ENCODE peak calls at places on chromosomes 2 and 18, in ten cellular contexts. Z, S, V, L, I, U, E, A, M and H are unnamed samples.

GRCh38 chr2:139411236-139411635 is 631.0 kb upstream of the NXPH2 start:
- DNase-seq in U (no peak), S (no peak), E (no peak), L (no peak), A (no peak), M (no peak), V (no peak), Z (no peak), I (no peak), H (no peak)

GRCh38 chr2:139518276-139518675 is 738.1 kb upstream of the NXPH2 start:
- DNase-seq in A (no peak), M (no peak), L (no peak), U (no peak), V (no peak), I (no peak), S (no peak), E (no peak), Z (no peak), H (no peak)

GRCh38 chr2:228589115-228589514 is 407.6 kb upstream of the SPHKAP start:
- DNase-seq in I (no peak), U (peak), E (no peak), Z (no peak), S (no peak), M (no peak), V (no peak), A (no peak), L (no peak), H (no peak)

GRCh38 chr2:101770672-101771071 is 73.2 kb downstream of the MAP4K4 start:
- DNase-seq in U (peak), M (peak), S (peak), E (no peak), L (no peak), I (no peak), V (peak), Z (no peak), A (peak), H (peak)

GRCh38 chr2:111705711-111706323 is 178.2 kb downstream of the ANAPC1 start:
- DNase-seq in Z (no peak), E (no peak), S (peak), V (peak), A (peak), L (no peak), I (no peak), U (peak), M (peak), H (no peak)

GRCh38 chr2:102439065-102439695 is 16.2 kb downstream of the IL18RAP start:
- DNase-seq in A (peak), E (no peak), I (no peak), S (peak), M (no peak), U (peak), Z (no peak), L (no peak), V (peak), H (no peak)

GRCh38 chr18:79252904-79253633 is 142.7 kb upstream of the NFATC1 start:
- DNase-seq in M (no peak), Z (no peak), U (no peak), S (no peak), A (no peak), V (no peak), I (no peak), L (no peak), E (no peak), H (no peak)

GRCh38 chr2:169732583-169733358 is 861 bp upstream of the KLHL23 start:
- DNase-seq in S (no peak), L (no peak), M (no peak), E (no peak), U (no peak), A (no peak), Z (no peak), V (no peak), I (no peak), H (no peak)

GRCh38 chr2:213147550-213147949 is 3.9 kb downstream of the IKZF2 start:
- DNase-seq in A (no peak), E (no peak), Z (no peak), U (no peak), M (no peak), I (no peak), L (no peak), S (peak), V (no peak), H (no peak)

GRCh38 chr18:66874812-66875474 is 271.1 kb upstream of the CDH19 start:
- DNase-seq in A (no peak), L (no peak), I (no peak), Z (no peak), V (no peak), E (no peak), U (peak), S (no peak), M (no peak), H (no peak)

GRCh38 chr2:42090216-42090615 is 42.4 kb downstream of the PKDCC start:
- DNase-seq in I (no peak), M (no peak), E (no peak), L (no peak), U (no peak), A (no peak), S (no peak), V (no peak), Z (no peak), H (no peak)

GRCh38 chr2:10460366-10460796 is 12.3 kb upstream of the ODC1 start:
- DNase-seq in M (no peak), V (no peak), L (no peak), A (no peak), U (no peak), Z (no peak), I (no peak), E (no peak), S (no peak), H (no peak)

GRCh38 chr2:100293341-100294161 is 28.8 kb downstream of the LONRF2 start:
- DNase-seq in V (no peak), U (peak), Z (no peak), L (no peak), I (no peak), A (no peak), E (no peak), S (no peak), M (no peak), H (no peak)

GRCh38 chr2:177545981-177546600 is 153.5 kb downstream of the AGPS start:
- DNase-seq in V (no peak), Z (no peak), L (no peak), A (no peak), M (no peak), S (no peak), I (no peak), E (no peak), U (no peak), H (no peak)

GRCh38 chr2:39179974-39180960 is 59.4 kb upstream of the SOS1 start:
- DNase-seq in U (no peak), S (no peak), Z (no peak), E (no peak), L (no peak), M (no peak), V (no peak), A (no peak), I (no peak), H (no peak)

GRCh38 chr2:23568257-23569190 is 183.5 kb downstream of the KLHL29 start:
- DNase-seq in U (peak), Z (no peak), V (no peak), A (no peak), S (no peak), L (no peak), I (no peak), M (no peak), E (no peak), H (no peak)

GRCh38 chr2:62329797-62330196 is 133.9 kb downstream of the B3GNT2 start:
- DNase-seq in L (no peak), Z (no peak), S (peak), M (no peak), E (no peak), A (no peak), U (no peak), V (no peak), I (no peak), H (no peak)

GRCh38 chr2:54657664-54658083 is 65.8 kb upstream of the EML6 start:
- DNase-seq in L (peak), I (peak), S (peak), M (peak), V (peak), Z (no peak), E (peak), U (peak), A (peak), H (peak)

GRCh38 chr18:21242141-21243040 is at the start of gene GREB1L:
- DNase-seq in V (peak), S (peak), L (peak), M (peak), Z (peak), I (peak), A (no peak), U (peak), E (peak), H (peak)

GRCh38 chr2:235592430-235592829 is 98.6 kb downstream of the AGAP1 start:
- DNase-seq in V (no peak), M (no peak), I (no peak), E (no peak), Z (no peak), L (no peak), U (no peak), S (no peak), A (no peak), H (no peak)

GRCh38 chr2:162890690-162891311 is 52.2 kb upstream of the KCNH7 start:
- DNase-seq in E (no peak), A (peak), I (no peak), V (peak), Z (no peak), L (no peak), M (peak), S (peak), U (peak), H (peak)

GRCh38 chr2:238169708-238170251 is 11.0 kb downstream of the ERFE start:
- DNase-seq in I (no peak), Z (no peak), M (no peak), S (peak), U (peak), L (no peak), V (peak), A (peak), E (no peak), H (no peak)

GRCh38 chr18:2570772-2571199 is 519 bp downstream of the METTL4 start:
- DNase-seq in V (peak), S (peak), I (peak), L (peak), Z (peak), U (peak), E (peak), M (peak), A (peak), H (peak)

GRCh38 chr2:10096641-10097040 is 16.4 kb upstream of the CYS1 start:
- DNase-seq in E (no peak), M (no peak), Z (no peak), U (no peak), V (no peak), S (no peak), A (no peak), I (no peak), L (no peak), H (no peak)

DNA sequence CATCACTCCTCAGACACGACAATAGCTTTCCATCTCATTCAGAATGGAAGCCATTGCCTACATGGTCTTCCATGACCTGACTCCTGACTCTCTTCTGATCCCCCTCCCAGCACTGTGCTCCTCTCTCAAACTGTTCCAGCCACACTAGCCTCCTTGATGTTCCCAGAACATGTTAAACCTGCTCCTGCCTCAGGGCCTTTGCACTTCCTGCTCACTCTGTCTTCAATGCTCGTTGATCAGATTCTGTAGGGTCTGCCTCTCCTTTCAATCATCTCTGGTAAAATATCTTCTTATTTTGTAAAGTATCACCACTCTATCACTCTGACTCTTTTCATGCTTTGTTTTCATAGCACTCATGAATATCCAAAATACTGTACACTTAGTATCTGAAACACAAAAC is 84.9 kb downstream of the SESTD1 start:
- DNase-seq in V (no peak), L (no peak), M (no peak), S (no peak), I (no peak), U (no peak), E (no peak), A (no peak), Z (no peak), H (no peak)
- TF ChIP-seq CTCF in V (no peak), L (no peak), M (no peak), S (no peak), I (no peak), U (no peak), E (no peak), A (no peak), Z (no peak), H (no peak)

GRCh38 chr2:26229595-26229994 is 14.8 kb downstream of the HADHA start:
- DNase-seq in V (no peak), I (no peak), A (no peak), Z (no peak), S (no peak), U (no peak), M (no peak), E (no peak), L (no peak), H (no peak)

GRCh38 chr2:26237868-26238267 is 6.6 kb downstream of the HADHA start:
- DNase-seq in I (no peak), S (no peak), Z (no peak), M (no peak), U (no peak), L (no peak), A (no peak), E (no peak), V (no peak), H (no peak)

GRCh38 chr2:26238301-26238958 is 6.0 kb downstream of the HADHA start:
- DNase-seq in L (no peak), Z (no peak), A (no peak), I (no peak), M (no peak), E (no peak), U (peak), S (peak), V (peak), H (no peak)

GRCh38 chr2:26230806-26231205 is 13.6 kb downstream of the HADHA start:
- DNase-seq in A (no peak), M (no peak), U (no peak), I (no peak), L (no peak), S (no peak), Z (no peak), V (no peak), E (no peak), H (no peak)

DNA sequence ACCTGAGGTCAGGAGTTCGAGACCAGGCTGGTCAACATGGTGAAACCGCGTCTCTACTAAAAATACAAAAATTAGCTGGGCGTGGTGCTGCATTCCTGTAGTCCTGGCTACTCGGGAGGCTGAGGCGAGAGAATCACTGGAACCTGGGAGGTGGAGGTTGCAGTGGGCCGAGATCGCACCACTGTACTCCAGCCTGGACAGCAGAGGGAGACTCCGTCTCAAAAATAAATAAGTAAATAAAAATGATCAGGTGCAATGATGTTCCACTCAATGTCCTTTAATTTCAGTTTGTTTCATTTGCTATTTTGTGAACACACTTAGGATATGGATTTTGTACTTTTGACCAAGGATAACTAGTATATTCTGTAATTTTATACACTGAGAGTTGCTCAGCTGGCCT is 9.3 kb downstream of the HADHA start:
- DNase-seq in Z (no peak), U (no peak), L (no peak), V (no peak), E (no peak), I (no peak), A (no peak), M (no peak), S (peak), H (no peak)
- TF ChIP-seq CTCF in Z (peak), U (peak), L (no peak), V (peak), E (no peak), I (no peak), A (peak), M (peak), S (peak), H (peak)

DNA sequence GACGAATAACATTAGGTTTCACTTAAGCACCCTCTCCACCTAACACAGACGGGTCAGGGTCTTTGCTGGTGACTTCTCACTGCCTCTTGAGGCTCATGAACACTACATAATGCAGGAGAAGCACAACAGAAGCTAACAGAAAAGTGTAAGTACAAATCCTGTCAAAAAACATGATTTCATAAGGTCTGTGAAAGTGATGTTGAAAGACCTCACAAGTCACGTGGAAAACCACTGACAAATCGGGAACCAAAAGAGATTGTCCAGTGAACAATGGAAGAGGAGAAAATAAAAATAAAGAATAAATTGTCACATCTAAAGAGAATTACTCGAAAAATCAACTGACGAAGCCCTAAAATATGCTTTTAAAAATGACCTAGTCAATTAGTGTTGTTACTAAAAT is 14.0 kb downstream of the PSD4 start:
- DNase-seq in S (no peak), Z (no peak), I (no peak), A (no peak), V (peak), E (no peak), U (no peak), M (no peak), L (no peak), H (no peak)
- TF ChIP-seq CTCF in S (no peak), Z (no peak), I (no peak), A (no peak), V (no peak), E (no peak), U (no peak), M (no peak), L (no peak), H (no peak)

GRCh38 chr2:233807215-233807865 is 29.2 kb downstream of the MROH2A start:
- DNase-seq in M (peak), U (no peak), V (no peak), L (no peak), A (no peak), E (peak), Z (no peak), I (no peak), S (no peak), H (no peak)
- TF ChIP-seq CTCF in M (peak), U (no peak), V (no peak), L (no peak), A (peak), E (no peak), Z (no peak), I (no peak), S (peak), H (no peak)

GRCh38 chr2:219405451-219405850 is 12.7 kb upstream of the DES start:
- DNase-seq in L (no peak), A (no peak), Z (peak), M (peak), V (no peak), E (no peak), U (no peak), I (no peak), S (no peak), H (no peak)
- TF ChIP-seq CTCF in L (no peak), A (peak), Z (peak), M (peak), V (peak), E (no peak), U (no peak), I (peak), S (peak), H (no peak)

GRCh38 chr2:64363848-64364247 is 90.1 kb upstream of the LGALSL start:
- DNase-seq in V (no peak), I (no peak), L (no peak), A (no peak), Z (no peak), U (no peak), M (peak), S (peak), E (no peak), H (no peak)
- TF ChIP-seq CTCF in V (no peak), I (no peak), L (no peak), A (peak), Z (no peak), U (no peak), M (peak), S (peak), E (no peak), H (no peak)

DNA sequence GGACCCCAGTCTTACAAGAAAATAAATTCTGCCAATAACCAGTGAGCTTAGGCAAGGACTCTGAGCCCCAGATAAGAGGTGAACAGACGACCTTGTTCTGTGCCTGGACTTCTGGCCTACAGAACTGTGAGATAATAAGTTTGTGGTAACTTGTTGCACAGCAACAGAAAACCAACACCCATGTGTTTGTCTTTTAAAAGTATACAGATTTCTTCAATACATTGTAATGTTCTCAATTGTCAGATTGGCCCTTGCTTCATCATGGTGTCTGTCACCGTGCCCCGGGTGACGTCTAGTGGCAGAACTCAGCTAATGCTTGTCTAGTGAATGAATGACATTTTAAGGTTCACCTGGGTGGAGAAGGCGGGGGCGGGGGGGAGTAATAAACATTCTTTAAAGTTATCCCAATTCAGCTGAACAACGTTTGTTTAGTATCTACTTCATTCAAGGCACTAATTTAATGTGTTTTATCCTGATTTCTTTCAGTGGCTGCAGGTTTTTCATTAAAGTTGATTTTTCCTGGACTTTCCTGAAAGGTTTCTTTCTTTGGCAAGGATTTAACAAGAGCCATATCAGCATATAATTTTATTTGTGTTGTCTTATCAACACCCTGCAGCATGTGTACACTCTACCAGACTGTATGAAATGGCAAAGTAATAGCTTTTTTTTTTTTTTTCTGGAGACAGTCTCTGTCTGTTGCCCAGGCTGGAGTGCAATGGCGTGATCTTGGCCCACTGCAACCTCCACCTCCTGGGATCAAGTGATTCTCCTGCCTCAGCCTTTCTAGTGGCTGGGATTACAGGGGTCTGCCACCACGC is 123.8 kb upstream of the DLX2 start:
- DNase-seq in U (peak), L (no peak), E (no peak), V (no peak), S (no peak), M (no peak), I (no peak), A (no peak), Z (no peak), H (no peak)
- TF ChIP-seq CTCF in U (peak), L (no peak), E (no peak), V (no peak), S (no peak), M (peak), I (no peak), A (no peak), Z (no peak), H (no peak)

DNA sequence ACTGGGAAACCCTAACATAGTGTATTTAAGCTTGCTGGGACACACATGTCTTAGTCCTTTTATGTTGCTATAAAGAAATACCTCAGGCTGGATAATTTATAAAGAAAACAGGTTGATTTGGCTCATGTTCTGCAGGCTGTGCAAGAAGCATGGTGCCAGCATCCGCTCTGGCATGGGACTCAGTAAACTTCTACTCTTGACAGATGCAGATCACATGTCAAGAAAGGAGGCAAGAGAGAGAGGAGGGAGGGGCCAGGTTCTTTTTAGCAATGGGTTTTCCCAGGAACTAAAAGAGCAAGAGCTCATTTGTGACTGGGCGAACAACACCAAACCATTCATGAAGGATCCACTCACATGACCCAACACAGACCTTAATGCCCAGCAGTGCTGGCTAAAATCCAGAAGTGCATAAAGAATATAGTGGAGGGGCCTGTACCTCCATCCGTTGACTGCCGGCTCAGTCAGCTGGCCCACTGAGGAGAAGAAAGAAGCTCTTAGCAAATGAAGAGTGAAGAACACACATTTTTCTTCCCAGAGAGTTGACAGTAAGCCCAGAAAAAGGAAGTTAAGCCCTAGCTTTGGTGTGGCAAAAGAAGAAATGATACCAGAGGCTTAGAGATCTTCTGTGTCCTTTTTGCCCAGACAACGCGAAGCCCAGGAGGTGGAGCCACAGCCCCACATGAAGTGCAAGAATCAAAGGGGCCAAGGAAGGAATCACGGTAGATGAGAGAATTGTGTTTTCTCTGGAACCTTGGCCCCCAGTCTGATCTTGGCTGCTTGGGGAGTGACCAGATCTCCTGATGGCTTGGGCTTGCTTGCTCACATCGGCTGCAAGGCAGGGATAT is 183.5 kb upstream of the FAM98A start:
- DNase-seq in M (peak), A (no peak), S (no peak), Z (no peak), V (no peak), E (no peak), U (no peak), L (no peak), I (no peak), H (no peak)
- TF ChIP-seq CTCF in M (peak), A (no peak), S (no peak), Z (peak), V (no peak), E (no peak), U (no peak), L (no peak), I (no peak), H (no peak)